ENCODE peak calls at places on chromosomes 13 and 19, in four cellular contexts. M, O, D and I are unnamed samples.
A peak's percentile ranks its signal among the peaks of the same experiment; 100 is the strongest.

GRCh38 chr19:8611890-8612806 is 1.6 kb upstream of the ADAMTS10 start:
- DNase-seq in M (peak; percentile 58), D (no peak), O (peak; percentile 93), I (peak; percentile 33)

GRCh38 chr13:66087149-66087780 is 1142.9 kb downstream of the PCDH9 start:
- DNase-seq in D (no peak), M (no peak), O (peak; percentile 12), I (no peak)

GRCh38 chr13:76696370-76696769 is 189.8 kb downstream of the KCTD12 start:
- DNase-seq in D (no peak), M (no peak), O (peak; percentile 6), I (peak; percentile 58)

GRCh38 chr13:29801737-29802305 is 48.6 kb downstream of the UBL3 start:
- DNase-seq in M (no peak), D (peak; percentile 65), O (no peak), I (no peak)

GRCh38 chr13:27971236-27971645 is 2.1 kb upstream of the CDX2 start:
- DNase-seq in M (no peak), D (no peak), O (no peak), I (no peak)

GRCh38 chr19:16325161-16325527 is 518 bp downstream of the KLF2 start:
- DNase-seq in M (no peak), D (peak; percentile 81), O (no peak), I (peak; percentile 56)

GRCh38 chr13:32537580-32538233 is 888 bp downstream of the N4BP2L2 start:
- DNase-seq in M (peak; percentile 32), O (no peak), D (peak; percentile 78), I (no peak)

GRCh38 chr19:30046522-30046921 is 104.5 kb downstream of the URI1 start:
- DNase-seq in D (no peak), M (no peak), O (peak; percentile 4), I (peak; percentile 39)

GRCh38 chr19:55898911-55899310 is 33.2 kb downstream of the NLRP13 start:
- DNase-seq in D (peak; percentile 34), M (no peak), O (no peak), I (no peak)

GRCh38 chr13:53112522-53112921 is 83.9 kb downstream of the OLFM4 start:
- DNase-seq in O (no peak), D (no peak), M (no peak), I (no peak)

GRCh38 chr19:45592366-45592765 is 7.8 kb upstream of the OPA3 start:
- DNase-seq in D (no peak), O (no peak), M (no peak), I (no peak)

GRCh38 chr19:1304197-1304924 is 18.7 kb downstream of the EFNA2 start:
- DNase-seq in M (no peak), D (no peak), O (no peak), I (no peak)

GRCh38 chr13:75512253-75512652 is 25.4 kb downstream of the COMMD6 start:
- DNase-seq in M (no peak), D (no peak), O (no peak), I (no peak)

GRCh38 chr13:97021241-97021640 is 27.0 kb upstream of the OXGR1 start:
- DNase-seq in D (no peak), O (no peak), M (no peak), I (no peak)

GRCh38 chr19:33861950-33862349 is 65.3 kb downstream of the KCTD15 start:
- DNase-seq in D (no peak), M (no peak), O (no peak), I (no peak)

GRCh38 chr19:36688058-36688457 is 646 bp downstream of the ZNF567 start:
- DNase-seq in M (no peak), D (no peak), O (no peak), I (no peak)

GRCh38 chr13:46355906-46356305 is 31.1 kb downstream of the RUBCNL start:
- DNase-seq in O (peak; percentile 33), D (no peak), M (no peak), I (no peak)

GRCh38 chr19:38049105-38049649 is 142.2 kb downstream of the SIPA1L3 start:
- DNase-seq in D (no peak), O (no peak), M (no peak), I (peak; percentile 43)

GRCh38 chr19:48780684-48781391 is 25.5 kb downstream of the FGF21 start:
- DNase-seq in M (no peak), O (peak; percentile 22), D (no peak), I (peak; percentile 61)

GRCh38 chr13:23724196-23724970 is 154.2 kb downstream of the TNFRSF19 start:
- DNase-seq in M (no peak), O (no peak), D (no peak), I (peak; percentile 58)

GRCh38 chr19:36488816-36489138 is 584 bp downstream of the ZNF566 start:
- DNase-seq in O (no peak), M (peak; percentile 20), D (no peak), I (peak; percentile 6)

GRCh38 chr19:7894612-7895309 is 6.5 kb downstream of the LRRC8E start:
- DNase-seq in O (no peak), M (no peak), D (peak; percentile 83), I (no peak)

GRCh38 chr19:42198676-42199439 is 18.6 kb downstream of the DEDD2 start:
- DNase-seq in M (no peak), O (no peak), D (no peak), I (no peak)

GRCh38 chr19:43956827-43957226 is 5.8 kb downstream of the ZNF221 start:
- DNase-seq in O (no peak), M (no peak), D (no peak), I (no peak)

GRCh38 chr13:48896312-48896711 is 79.4 kb upstream of the FNDC3A start:
- DNase-seq in M (no peak), O (peak; percentile 56), D (no peak), I (peak; percentile 67)

GRCh38 chr13:108734676-108735075 is 105.3 kb downstream of the MYO16 start:
- DNase-seq in O (no peak), D (no peak), M (no peak), I (no peak)

GRCh38 chr13:74554581-74555290 is 420.5 kb upstream of the KLF12 start:
- DNase-seq in O (no peak), D (no peak), M (no peak), I (no peak)

GRCh38 chr13:79392882-79393563 is 13.0 kb downstream of the RBM26 start:
- DNase-seq in O (peak; percentile 92), D (no peak), M (no peak), I (peak; percentile 29)

GRCh38 chr13:33235078-33235477 is 50.5 kb downstream of the STARD13 start:
- DNase-seq in D (no peak), M (no peak), O (peak; percentile 53), I (peak; percentile 78)

GRCh38 chr13:113998781-113999617 is 25.1 kb upstream of the C13orf46 start:
- DNase-seq in D (no peak), M (no peak), O (no peak), I (no peak)

GRCh38 chr19:44865196-44865767 is 19.2 kb downstream of the NECTIN2 start:
- DNase-seq in D (no peak), O (no peak), M (no peak), I (no peak)

GRCh38 chr13:101626925-101627555 is 174.6 kb downstream of the ITGBL1 start:
- DNase-seq in D (no peak), O (no peak), M (no peak), I (no peak)

DNA sequence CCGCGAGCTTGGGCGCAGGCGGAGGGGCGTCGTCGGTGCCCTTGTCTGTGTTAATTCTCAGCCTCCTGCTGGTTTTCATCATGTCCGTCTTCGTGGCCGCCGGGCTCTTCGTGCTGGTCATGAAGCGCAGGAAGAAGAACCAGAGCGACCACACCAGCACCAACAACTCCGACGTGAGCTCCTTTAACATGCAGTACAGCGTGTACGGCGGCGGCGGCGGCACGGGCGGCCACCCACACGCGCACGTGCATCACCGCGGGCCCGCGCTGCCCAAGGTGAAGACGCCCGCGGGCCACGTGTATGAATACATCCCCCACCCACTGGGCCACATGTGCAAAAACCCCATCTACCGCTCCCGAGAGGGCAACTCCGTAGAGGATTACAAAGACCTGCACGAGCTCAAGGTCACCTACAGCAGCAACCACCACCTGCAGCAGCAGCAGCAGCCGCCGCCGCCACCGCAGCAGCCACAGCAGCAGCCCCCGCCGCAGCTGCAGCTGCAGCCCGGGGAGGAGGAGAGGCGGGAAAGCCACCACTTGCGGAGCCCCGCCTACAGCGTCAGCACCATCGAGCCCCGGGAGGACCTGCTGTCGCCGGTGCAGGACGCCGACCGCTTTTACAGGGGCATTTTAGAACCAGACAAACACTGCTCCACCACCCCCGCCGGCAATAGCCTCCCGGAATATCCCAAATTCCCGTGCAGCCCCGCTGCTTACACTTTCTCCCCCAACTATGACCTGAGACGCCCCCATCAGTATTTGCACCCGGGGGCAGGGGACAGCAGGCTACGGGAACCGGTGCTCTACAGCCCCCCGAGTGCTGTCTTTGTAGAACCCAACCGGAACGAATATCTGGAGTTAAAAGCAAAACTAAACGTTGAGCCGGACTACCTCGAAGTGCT is 6.4 kb downstream of the SLITRK5 start:
- DNase-seq in D (peak; percentile 71), M (no peak), O (no peak), I (no peak)
- H3K4me3 ChIP-seq in D (peak overlapping the region; percentile 54), M (peak overlapping the region; percentile 50), O (peak overlapping the region; percentile 60), I (peak overlapping the region; percentile 13)

GRCh38 chr19:5799247-5800241 is 5.3 kb upstream of the NRTN start:
- DNase-seq in O (no peak), D (no peak), M (peak; percentile 67), I (no peak)
- TF ChIP-seq CTCF in O (no peak), D (no peak), M (no peak), I (no peak)

DNA sequence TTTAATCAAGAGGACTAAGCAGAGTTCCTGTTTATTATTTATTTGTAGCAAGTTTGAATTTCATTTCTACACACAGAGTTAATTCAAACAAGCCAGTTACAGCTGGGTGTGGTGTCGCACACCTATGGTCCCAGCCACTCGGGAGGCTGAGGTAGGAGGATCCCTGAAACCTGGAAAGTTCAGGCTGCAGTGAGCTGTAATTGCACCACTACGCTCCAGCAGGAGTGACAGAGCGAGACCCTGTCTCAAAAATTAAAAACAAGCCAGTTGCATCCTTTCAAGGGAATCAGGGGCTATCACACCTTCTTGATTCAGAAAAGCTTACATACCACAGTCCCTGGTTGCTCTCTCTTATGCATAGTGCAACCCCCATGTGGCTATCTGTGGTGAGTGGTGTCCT is 19.8 kb downstream of the ZNF586 start:
- DNase-seq in M (no peak), D (no peak), O (no peak), I (no peak)
- H3K4me3 ChIP-seq in M (no peak overlapping the region), D (no peak overlapping the region), O (no peak overlapping the region), I (no peak overlapping the region)

DNA sequence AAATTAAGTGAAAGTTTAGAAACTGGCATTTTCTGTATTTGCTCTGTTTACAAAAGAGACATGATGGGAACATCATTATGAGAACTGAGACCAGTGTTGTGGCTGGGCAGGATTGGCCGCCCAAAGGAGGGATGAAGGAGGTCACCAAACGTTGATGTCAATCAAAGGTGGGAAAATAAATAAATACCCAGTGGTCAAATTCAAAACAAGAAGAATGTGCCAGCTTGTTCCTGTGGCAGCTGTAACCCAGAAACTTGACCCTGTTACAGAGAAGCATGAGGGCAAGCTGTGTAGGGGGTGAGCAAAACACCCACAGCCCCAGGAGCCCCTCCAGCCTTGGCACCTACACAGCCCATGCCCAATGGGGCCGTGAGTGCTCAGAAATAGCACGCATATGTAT is 162.1 kb downstream of the ABCC4 start:
- DNase-seq in M (no peak), D (no peak), O (no peak), I (no peak)
- TF ChIP-seq CTCF in M (no peak), D (no peak), O (no peak), I (no peak)

GRCh38 chr13:44989941-44990340 is 603 bp downstream of the GPALPP1 start:
- DNase-seq in O (no peak), M (no peak), D (no peak), I (peak; percentile 15)
- H3K4me3 ChIP-seq in O (peak overlapping the region; percentile 86), M (peak overlapping the region; percentile 92), D (peak overlapping the region; percentile 99), I (peak overlapping the region; percentile 99)